ENCODE peak calls at places on chromosomes 5 and 9, in ten cellular contexts. T, Z, E, W, O, N, R, F, B and V are unnamed samples.

GRCh38 chr5:168270446-168270845 is 21.0 kb upstream of the WWC1 start:
- DNase-seq in T (peak; percentile 70), Z (no peak), E (no peak), W (peak; percentile 68), O (no peak), N (no peak), R (peak; percentile 51), F (no peak), B (no peak), V (no peak)

GRCh38 chr9:129888085-129888808 is 53.0 kb downstream of the USP20 start:
- DNase-seq in T (peak; percentile 18), Z (peak; percentile 89), E (peak; percentile 84), W (no peak), O (no peak), N (no peak), R (peak; percentile 74), F (no peak), B (no peak), V (no peak)

GRCh38 chr9:69295872-69296562 is 29.0 kb upstream of the ENTREP1 start:
- DNase-seq in T (no peak), Z (no peak), E (no peak), W (peak; percentile 7), O (no peak), N (no peak), R (no peak), F (no peak), B (no peak), V (no peak)

GRCh38 chr5:82406200-82406773 is 128.1 kb upstream of the RPS23 start:
- DNase-seq in T (peak; percentile 78), Z (no peak), E (no peak), W (peak; percentile 95), O (no peak), N (no peak), R (no peak), F (peak; percentile 100), B (no peak), V (peak; percentile 91)

GRCh38 chr9:131960311-131960710 is 119.4 kb downstream of the MED27 start:
- DNase-seq in T (no peak), Z (no peak), E (no peak), W (no peak), O (no peak), N (no peak), R (no peak), F (peak; percentile 69), B (no peak), V (no peak)

GRCh38 chr9:18421391-18421790 is 52.6 kb upstream of the ADAMTSL1 start:
- DNase-seq in T (no peak), Z (no peak), E (no peak), W (no peak), O (no peak), N (no peak), R (no peak), F (no peak), B (no peak), V (no peak)

GRCh38 chr9:133103183-133103986 is 17.7 kb downstream of the RALGDS start:
- DNase-seq in T (peak; percentile 69), Z (peak; percentile 59), E (peak; percentile 49), W (peak; percentile 46), O (no peak), N (peak; percentile 34), R (peak; percentile 50), F (no peak), B (peak; percentile 80), V (peak; percentile 19)

GRCh38 chr5:145350501-145350900 is 484.6 kb downstream of the PRELID2 start:
- DNase-seq in T (no peak), Z (no peak), E (no peak), W (peak; percentile 36), O (no peak), N (no peak), R (no peak), F (peak; percentile 78), B (no peak), V (peak; percentile 77)

GRCh38 chr9:107119294-107119693 is 163.8 kb upstream of the RAD23B start:
- DNase-seq in T (no peak), Z (no peak), E (no peak), W (no peak), O (no peak), N (no peak), R (no peak), F (no peak), B (no peak), V (no peak)

GRCh38 chr5:16741007-16741406 is 124.2 kb upstream of the RETREG1 start:
- DNase-seq in T (no peak), Z (no peak), E (no peak), W (peak; percentile 69), O (no peak), N (no peak), R (no peak), F (peak; percentile 89), B (no peak), V (peak; percentile 14)

GRCh38 chr5:38453506-38453905 is 102.9 kb downstream of the LIFR start:
- DNase-seq in T (no peak), Z (peak; percentile 32), E (no peak), W (no peak), O (no peak), N (no peak), R (no peak), F (no peak), B (peak; percentile 19), V (peak; percentile 25)

GRCh38 chr5:167453518-167454020 is 837.9 kb upstream of the WWC1 start:
- DNase-seq in T (no peak), Z (no peak), E (no peak), W (no peak), O (no peak), N (no peak), R (no peak), F (no peak), B (no peak), V (peak; percentile 14)

GRCh38 chr5:4124201-4124852 is 528.7 kb downstream of the IRX1 start:
- DNase-seq in T (no peak), Z (no peak), E (no peak), W (no peak), O (no peak), N (no peak), R (no peak), F (no peak), B (no peak), V (no peak)

GRCh38 chr9:129900263-129901041 is 65.2 kb downstream of the USP20 start:
- DNase-seq in T (no peak), Z (no peak), E (no peak), W (no peak), O (no peak), N (no peak), R (no peak), F (no peak), B (no peak), V (no peak)